ENCODE peak calls at places on chromosomes 12 and 14, in nine cellular contexts. B, Y, H, N, P, G, U, Q and C are unnamed samples.

GRCh38 chr14:23361320-23361719 is 3.7 kb downstream of the EFS start:
- DNase-seq in G (no peak), H (peak; percentile 79), P (no peak), N (no peak), Y (no peak), U (no peak), Q (no peak), B (no peak), C (no peak)

GRCh38 chr12:3558255-3558654 is 67.3 kb downstream of the PRMT8 start:
- DNase-seq in U (no peak), Y (no peak), B (no peak), P (no peak), G (no peak), N (no peak), Q (no peak), H (no peak), C (no peak)

GRCh38 chr14:21262410-21262809 is 6.8 kb downstream of the HNRNPC start:
- DNase-seq in H (no peak), B (no peak), G (no peak), P (no peak), U (no peak), N (no peak), Y (no peak), Q (no peak), C (no peak)

GRCh38 chr12:49776413-49776812 is 35.1 kb downstream of the TMBIM6 start:
- DNase-seq in B (peak; percentile 61), Y (peak; percentile 51), P (peak; percentile 53), N (peak; percentile 83), U (peak; percentile 78), G (no peak), Q (peak; percentile 43), H (peak; percentile 79), C (peak; percentile 55)

GRCh38 chr12:61821381-61821780 is 438.8 kb upstream of the USP15 start:
- DNase-seq in N (no peak), Q (no peak), B (no peak), G (no peak), H (no peak), P (no peak), Y (no peak), U (no peak), C (no peak)

GRCh38 chr14:59406454-59407245 is 58.5 kb downstream of the GPR135 start:
- DNase-seq in Q (peak; percentile 28), U (peak; percentile 17), B (no peak), P (no peak), N (no peak), H (peak; percentile 59), Y (no peak), G (no peak), C (no peak)

GRCh38 chr12:130981156-130981789 is 27.6 kb downstream of the ADGRD1 start:
- DNase-seq in Y (no peak), U (no peak), N (no peak), Q (no peak), B (no peak), G (no peak), P (no peak), H (no peak), C (no peak)

GRCh38 chr14:82724296-82724695 is 1190.6 kb upstream of the SEL1L start:
- DNase-seq in H (no peak), Y (no peak), U (no peak), Q (no peak), N (no peak), B (no peak), G (no peak), P (no peak), C (no peak)

GRCh38 chr14:98244162-98244948 is 1027.6 kb downstream of the BCL11B start:
- DNase-seq in Y (peak; percentile 48), N (no peak), Q (no peak), P (no peak), B (no peak), U (no peak), H (no peak), G (no peak), C (no peak)

GRCh38 chr14:87989613-87990299 is 3.2 kb downstream of the GALC start:
- DNase-seq in B (no peak), P (no peak), U (no peak), G (no peak), H (no peak), Y (no peak), Q (no peak), N (no peak), C (no peak)

GRCh38 chr14:87993485-87993809 is 465 bp upstream of the GALC start:
- DNase-seq in H (no peak), B (no peak), P (no peak), N (no peak), U (no peak), Q (no peak), G (no peak), Y (no peak), C (no peak)

GRCh38 chr14:87992720-87993484 is at the start of gene GALC:
- DNase-seq in H (peak; percentile 89), N (peak; percentile 100), B (peak; percentile 96), Q (peak; percentile 94), P (no peak), Y (peak; percentile 92), U (peak; percentile 92), G (peak; percentile 94), C (peak; percentile 97)

GRCh38 chr14:87990687-87991086 is 2.3 kb downstream of the GALC start:
- DNase-seq in N (no peak), U (no peak), G (no peak), P (no peak), Q (peak; percentile 14), B (no peak), H (no peak), Y (no peak), C (no peak)

GRCh38 chr14:87992349-87992719 is 648 bp downstream of the GALC start:
- DNase-seq in G (peak; percentile 19), Y (no peak), P (no peak), B (no peak), N (no peak), H (peak; percentile 11), U (peak; percentile 30), Q (no peak), C (no peak)
- TF ChIP-seq POLR2A in G (no peak), Y (no peak), P (no peak), B (no peak), N (no peak), H (no peak), U (no peak), Q (no peak), C (no peak)

DNA sequence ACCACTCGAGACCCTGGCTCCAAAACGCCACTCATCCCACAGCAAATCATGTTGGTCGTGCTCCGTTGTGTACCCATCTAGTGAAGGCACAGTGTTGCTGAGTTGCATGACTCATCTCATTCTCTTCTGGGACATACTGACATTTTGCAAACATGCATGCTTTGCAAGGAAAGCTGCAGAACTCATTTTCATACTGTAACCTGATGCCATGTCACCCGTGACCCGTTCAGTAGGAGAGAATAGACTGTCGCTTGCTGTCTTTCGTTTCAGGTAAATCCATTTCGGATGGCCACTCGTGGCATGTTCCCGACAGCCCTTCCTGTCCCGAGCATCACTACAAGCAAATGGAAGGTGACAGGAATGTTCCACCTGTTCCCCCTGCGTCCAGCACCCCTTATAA is 78.2 kb downstream of the ESR2 start:
- DNase-seq in G (no peak), U (no peak), B (no peak), N (no peak), H (peak; percentile 10), Q (no peak), Y (no peak), P (no peak), C (peak; percentile 19)
- TF ChIP-seq POLR2A in G (no peak), U (no peak), B (no peak), N (no peak), H (no peak), Q (no peak), Y (no peak), P (no peak), C (no peak)

GRCh38 chr12:46800160-46800559 is 25.6 kb downstream of the SLC38A4 start:
- DNase-seq in H (no peak), P (no peak), B (no peak), U (no peak), N (no peak), G (no peak), Y (no peak), Q (no peak), C (no peak)

GRCh38 chr12:46801293-46801692 is 24.5 kb downstream of the SLC38A4 start:
- DNase-seq in G (no peak), H (no peak), Y (no peak), Q (no peak), N (no peak), P (no peak), U (no peak), B (no peak), C (no peak)

GRCh38 chr12:46804054-46804453 is 21.7 kb downstream of the SLC38A4 start:
- DNase-seq in N (no peak), U (no peak), B (no peak), Y (no peak), P (no peak), H (no peak), G (no peak), Q (no peak), C (no peak)

GRCh38 chr12:46808317-46808716 is 17.5 kb downstream of the SLC38A4 start:
- DNase-seq in N (no peak), P (no peak), H (no peak), U (no peak), Q (no peak), G (no peak), B (no peak), Y (no peak), C (no peak)

DNA sequence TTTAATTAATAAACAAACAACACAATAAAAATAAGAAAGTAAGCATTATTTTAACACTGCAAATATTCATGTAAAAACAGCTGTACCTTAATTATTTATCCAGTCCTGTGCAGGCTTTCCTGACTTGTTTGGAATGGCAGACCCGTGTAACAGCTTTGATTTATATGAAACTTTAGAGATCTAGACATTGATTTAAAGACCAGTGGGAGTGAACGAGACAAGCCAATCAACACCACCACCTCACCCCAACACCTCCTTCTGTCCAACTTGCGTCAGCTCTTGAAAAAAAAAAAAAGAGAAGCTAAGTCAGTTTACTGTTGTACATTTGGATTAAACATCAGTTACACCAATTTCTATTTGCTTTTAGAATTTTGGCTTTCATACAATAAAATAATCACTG is 22.3 kb downstream of the SLC38A4 start:
- DNase-seq in N (no peak), P (no peak), Q (no peak), G (no peak), H (no peak), B (no peak), U (no peak), Y (no peak), C (no peak)
- TF ChIP-seq POLR2A in N (no peak), P (no peak), Q (no peak), G (no peak), H (no peak), B (no peak), U (no peak), Y (no peak), C (no peak)

DNA sequence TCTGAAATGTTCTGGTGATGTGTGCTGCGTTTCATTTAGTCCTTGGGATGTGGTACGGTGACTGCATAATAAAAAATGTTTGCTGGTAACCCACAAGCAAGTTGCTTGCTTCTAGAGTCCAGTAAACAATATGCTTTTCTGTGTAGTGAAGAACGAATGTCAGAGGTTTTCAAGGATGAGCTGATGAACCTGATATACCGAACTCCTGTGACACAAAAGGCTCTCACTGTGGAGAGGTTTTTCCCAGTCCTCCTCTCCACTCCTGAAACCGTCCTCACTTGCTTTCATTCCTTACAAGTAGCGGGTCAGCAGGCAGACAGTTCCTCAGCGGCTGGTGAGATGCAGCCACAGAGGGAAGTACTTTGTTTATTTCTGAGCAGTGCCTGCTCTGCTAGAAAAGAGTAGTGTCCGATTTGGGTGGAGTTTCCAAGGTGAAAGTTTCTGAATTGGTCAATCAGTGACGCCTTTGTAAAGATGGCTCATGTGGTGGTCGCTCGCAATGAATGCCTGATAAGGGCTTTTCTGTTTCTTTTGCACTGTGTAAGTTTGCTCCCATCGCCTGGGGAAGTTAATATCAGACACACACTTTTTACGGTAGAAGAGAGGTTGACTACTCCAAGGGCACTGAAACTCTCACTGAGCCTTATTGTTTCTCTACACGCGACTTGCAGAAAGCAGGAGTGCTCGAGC is 3.0 kb downstream of the ETV6 start:
- DNase-seq in N (peak; percentile 80), P (no peak), H (peak; percentile 67), G (peak; percentile 34), U (peak; percentile 29), B (peak; percentile 42), Y (peak; percentile 39), Q (no peak), C (peak; percentile 49)
- TF ChIP-seq POLR2A in N (no peak), P (no peak), H (peak; percentile 64), G (peak; percentile 10), U (no peak), B (no peak), Y (no peak), Q (no peak), C (peak; percentile 57)